ENCODE peak calls at places on chromosomes 4 and X, in seven cellular contexts. W is Caco-2, V is heart left ventricle, P is endothelial cell, K is gastrocnemius medialis, H is right lobe of liver, M is fibroblast of the aortic adventitia. L is an unnamed sample.

GRCh38 chr4:13476915-13477314 is 7.2 kb downstream of the RAB28 start:
- DNase-seq in H (no peak), V (no peak), W (no peak), K (no peak), M (peak), P (no peak), L (no peak)

GRCh38 chr4:27930291-27930690 is 1069.7 kb downstream of the STIM2 start:
- DNase-seq in P (no peak), H (no peak), V (no peak), M (no peak), K (no peak), W (no peak), L (no peak)

GRCh38 chrX:129037389-129037788 is 485.9 kb downstream of the SMARCA1 start:
- DNase-seq in W (no peak), P (no peak), H (no peak), V (no peak), K (no peak), M (no peak), L (no peak)

GRCh38 chr4:24895461-24895860 is 17.4 kb downstream of the CCDC149 start:
- DNase-seq in K (no peak), H (no peak), M (no peak), P (no peak), V (no peak), W (no peak), L (no peak)

GRCh38 chr4:26763063-26763462 is 97.6 kb upstream of the STIM2 start:
- DNase-seq in M (no peak), P (no peak), H (no peak), V (no peak), K (no peak), W (no peak), L (no peak)

GRCh38 chr4:89939464-89939863 is 44.8 kb downstream of the MMRN1 start:
- DNase-seq in V (no peak), M (no peak), H (no peak), P (no peak), W (no peak), K (no peak), L (no peak)

GRCh38 chr4:182827981-182828677 is 89.1 kb downstream of the DCTD start:
- DNase-seq in V (no peak), M (no peak), K (no peak), P (no peak), H (no peak), W (no peak), L (no peak)

GRCh38 chrX:119690921-119691716 is 1.8 kb downstream of the SEPTIN6 start:
- DNase-seq in V (no peak), H (peak), W (no peak), P (no peak), K (no peak), M (peak), L (no peak)

DNA sequence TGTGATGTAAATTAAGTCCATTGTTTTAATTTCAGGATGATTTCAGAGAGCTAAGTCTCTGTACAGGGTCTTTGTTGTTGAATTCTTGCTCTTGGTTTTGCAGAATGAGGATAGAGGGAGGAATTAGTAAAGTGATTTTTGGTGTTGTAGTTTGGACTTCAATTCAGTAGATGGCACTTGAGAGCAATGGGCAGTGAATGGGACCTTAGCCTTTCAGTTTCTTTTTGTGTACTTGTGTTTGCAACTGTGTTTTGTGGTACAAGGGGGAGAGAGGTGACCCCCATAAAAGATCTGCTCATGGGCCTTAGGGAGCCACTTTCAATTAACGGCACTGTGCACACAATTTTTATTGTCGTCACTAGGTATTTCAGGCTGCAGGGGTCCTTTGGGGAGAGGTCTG is 340.0 kb downstream of the DCAF12L2 start:
- DNase-seq in H (no peak), K (no peak), M (no peak), W (no peak), V (no peak), P (no peak), L (no peak)
- TF ChIP-seq CTCF in H (peak), K (no peak), M (no peak), W (peak), V (no peak), P (no peak), L (no peak)

GRCh38 chr4:107034091-107034698 is 1.9 kb downstream of the DKK2 start:
- DNase-seq in V (peak), K (peak), H (no peak), M (peak), W (no peak), P (peak), L (no peak)

GRCh38 chr4:107034982-107035710 is 967 bp downstream of the DKK2 start:
- DNase-seq in V (no peak), M (peak), H (peak), P (peak), K (no peak), W (no peak), L (no peak)

GRCh38 chr4:107035711-107036601 is at the start of gene DKK2:
- DNase-seq in H (no peak), K (peak), W (no peak), P (peak), V (peak), M (peak), L (no peak)

GRCh38 chr4:107036602-107037151 is 564 bp upstream of the DKK2 start:
- DNase-seq in W (no peak), P (peak), M (peak), V (no peak), K (no peak), H (no peak), L (no peak)

GRCh38 chr4:107037188-107037587 is 1.1 kb upstream of the DKK2 start:
- DNase-seq in W (no peak), K (peak), M (peak), V (peak), H (peak), P (peak), L (peak)
- TF ChIP-seq CTCF in W (no peak), K (peak), M (peak), V (peak), H (peak), P (no peak), L (peak)

DNA sequence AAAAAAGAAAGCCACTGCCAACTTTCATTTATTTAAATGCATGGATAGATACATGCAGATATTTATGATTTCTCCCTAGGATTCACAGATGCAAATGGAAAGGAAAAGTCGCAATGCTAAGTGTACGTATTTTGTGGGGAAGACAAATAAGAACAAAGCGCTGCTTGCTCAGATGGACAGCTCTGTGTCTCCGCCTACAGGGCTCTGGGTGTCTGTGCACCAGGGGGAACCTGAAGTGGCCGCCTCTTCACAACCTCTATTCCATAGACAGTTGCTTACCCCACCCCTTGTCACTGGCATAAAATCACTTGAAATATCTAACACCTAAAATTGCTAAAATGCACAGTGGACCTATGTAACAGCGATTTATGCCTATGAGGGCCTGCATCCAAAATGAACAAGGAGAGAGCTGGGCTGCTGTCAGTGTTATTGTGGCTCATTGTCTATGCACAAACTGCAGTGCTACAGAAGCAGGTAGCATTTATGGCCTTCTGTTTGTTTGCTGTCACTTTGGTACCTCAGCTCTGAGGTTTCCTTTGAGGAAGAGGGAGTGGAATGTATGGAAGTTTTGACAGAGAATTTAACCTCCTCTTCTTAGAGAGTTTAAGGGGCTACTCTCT is 58.6 kb upstream of the PAGE1 start:
- DNase-seq in H (peak), W (peak), K (peak), V (no peak), M (peak), P (peak), L (peak)
- TF ChIP-seq CTCF in H (peak), W (peak), K (peak), V (peak), M (peak), P (peak), L (peak)

DNA sequence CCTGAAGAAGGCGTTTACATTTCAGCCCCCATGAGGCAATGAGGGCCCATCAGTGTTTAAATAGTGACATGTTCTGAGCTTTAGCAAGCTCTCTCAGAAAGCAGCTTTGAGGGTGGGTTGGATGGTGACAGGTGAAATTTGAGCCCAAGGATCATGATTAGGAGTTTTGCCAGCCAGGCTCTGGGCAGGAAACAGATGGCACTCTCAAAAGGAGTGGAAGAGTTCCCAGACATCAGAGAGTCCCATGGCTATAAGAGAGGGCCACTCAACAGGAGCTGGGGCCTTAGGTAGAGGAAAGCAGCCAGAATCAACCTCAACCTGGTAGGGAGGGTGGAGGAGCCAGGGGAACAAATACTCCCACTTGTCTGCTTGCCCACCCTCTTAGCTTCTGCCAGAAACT is 499.8 kb downstream of the MID1IP1 start:
- DNase-seq in H (no peak), V (no peak), M (no peak), P (no peak), K (no peak), W (no peak), L (no peak)
- TF ChIP-seq CTCF in H (no peak), V (no peak), M (no peak), P (no peak), K (no peak), W (no peak), L (no peak)

L was measured in heart right ventricle.